ENCODE peak calls at places on chromosomes 16 and 17, in four cellular contexts. E is T-helper 17 cell; V is naive thymus-derived CD4-positive, alpha-beta T cell; Q is H9. B is an unnamed sample.

GRCh38 chr17:58005031-58005727 is 1.9 kb downstream of the SRSF1 start:
- DNase-seq in E (no peak), V (no peak), Q (no peak), B (no peak)

GRCh38 chr17:2695243-2695960 is 16.2 kb downstream of the CLUH start:
- DNase-seq in E (no peak), V (no peak), Q (no peak), B (peak; percentile 41)

GRCh38 chr17:80673152-80673920 is 128.7 kb downstream of the RPTOR start:
- DNase-seq in E (no peak), V (no peak), Q (no peak), B (no peak)

GRCh38 chr16:50718061-50718760 is 23.7 kb upstream of the CYLD start:
- DNase-seq in E (no peak), V (no peak), Q (no peak), B (no peak)

GRCh38 chr17:65930140-65930715 is 261.7 kb downstream of the CEP112 start:
- DNase-seq in E (no peak), V (no peak), Q (no peak), B (no peak)

GRCh38 chr17:49148171-49148570 is 15.6 kb downstream of the B4GALNT2 start:
- DNase-seq in E (no peak), V (no peak), Q (no peak), B (no peak)

GRCh38 chr16:14399397-14400284 is 230.4 kb downstream of the PARN start:
- DNase-seq in E (no peak), V (no peak), Q (no peak), B (no peak)

GRCh38 chr16:12092347-12092882 is 115.9 kb downstream of the SNX29 start:
- DNase-seq in E (no peak), V (no peak), Q (no peak), B (peak; percentile 20)

GRCh38 chr16:25996052-25996451 is 304.3 kb downstream of the HS3ST4 start:
- DNase-seq in E (no peak), V (no peak), Q (no peak), B (no peak)

GRCh38 chr17:47785538-47786123 is 36.0 kb downstream of the OSBPL7 start:
- DNase-seq in E (no peak), V (no peak), Q (peak; percentile 81), B (no peak)

GRCh38 chr16:57620316-57621231 is 7.9 kb upstream of the ADGRG1 start:
- DNase-seq in E (no peak), V (no peak), Q (no peak), B (peak; percentile 76)

GRCh38 chr17:1713878-1714487 is 3.8 kb upstream of the TLCD2 start:
- DNase-seq in E (no peak), V (no peak), Q (peak; percentile 93), B (peak; percentile 58)

GRCh38 chr17:4162775-4163498 is 19.9 kb downstream of the CYB5D2 start:
- DNase-seq in E (no peak), V (no peak), Q (no peak), B (no peak)

GRCh38 chr17:72665841-72666518 is 426.5 kb downstream of the SLC39A11 start:
- DNase-seq in E (no peak), V (no peak), Q (no peak), B (no peak)

GRCh38 chr16:83992624-83993023 is 24.6 kb downstream of the NECAB2 start:
- DNase-seq in E (no peak), V (no peak), Q (no peak), B (no peak)

GRCh38 chr17:55660171-55660886 is 62.3 kb downstream of the TMEM100 start:
- DNase-seq in E (no peak), V (no peak), Q (no peak), B (no peak)

GRCh38 chr17:1724351-1724868 is at the start of gene WDR81:
- DNase-seq in E (peak; percentile 80), V (peak; percentile 74), Q (peak; percentile 94), B (peak; percentile 97)

GRCh38 chr16:77579283-77579985 is 142.9 kb upstream of the NUDT7 start:
- DNase-seq in E (no peak), V (no peak), Q (no peak), B (no peak)

GRCh38 chr17:81158688-81159590 is 6.4 kb upstream of the PVALEF start:
- DNase-seq in E (no peak), V (no peak), Q (no peak), B (no peak)

GRCh38 chr17:75839942-75840778 is 4.0 kb downstream of the UNC13D start:
- DNase-seq in E (no peak), V (no peak), Q (no peak), B (no peak)

GRCh38 chr17:17570207-17570797 is 21.2 kb downstream of the PEMT start:
- DNase-seq in E (no peak), V (no peak), Q (peak; percentile 70), B (no peak)

GRCh38 chr16:52316241-52316640 is 230.7 kb downstream of the TOX3 start:
- DNase-seq in E (no peak), V (no peak), Q (no peak), B (no peak)

DNA sequence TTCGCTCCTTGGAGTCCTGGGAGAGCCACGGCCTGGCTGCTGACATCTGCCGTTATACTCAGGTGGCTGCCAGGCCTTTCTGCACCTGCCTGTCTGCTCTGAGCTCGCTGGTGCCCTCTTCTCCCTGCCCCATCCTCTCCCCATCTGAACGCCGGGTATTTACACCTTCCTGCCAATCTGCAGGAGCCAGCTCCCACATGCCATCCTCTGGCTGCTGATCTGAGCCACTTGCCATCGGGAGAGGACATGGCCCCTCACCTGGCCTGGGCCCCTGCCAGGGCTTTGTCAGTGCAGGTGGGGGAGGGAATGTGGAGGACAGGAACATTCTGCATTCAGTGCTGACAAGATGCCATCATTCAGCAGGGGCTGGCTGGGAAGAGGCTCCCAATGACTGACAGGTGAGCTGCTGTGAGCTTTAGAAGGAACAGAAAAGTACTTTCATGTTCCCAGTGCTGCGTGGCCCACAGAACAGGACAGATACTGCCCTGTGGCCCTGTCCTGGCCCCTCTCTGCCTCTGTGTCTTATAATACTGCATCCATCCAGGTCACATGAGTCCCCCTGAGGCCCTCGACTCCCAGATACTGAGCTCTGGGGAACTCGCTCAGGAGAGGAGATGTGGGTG is 96.3 kb upstream of the ZNF469 start:
- DNase-seq in E (no peak), V (no peak), Q (no peak), B (peak; percentile 30)
- H3K9me3 ChIP-seq in E (no peaks in the 10 kb centered on the region), V (no peaks in the 10 kb centered on the region), Q (peaks cover 34% of the 10 kb centered on the region), B (peaks cover 17% of the 10 kb centered on the region)

GRCh38 chr16:31767267-31767666 is 106.3 kb upstream of the ZNF267 start:
- DNase-seq in E (no peak), V (no peak), Q (no peak), B (no peak)

DNA sequence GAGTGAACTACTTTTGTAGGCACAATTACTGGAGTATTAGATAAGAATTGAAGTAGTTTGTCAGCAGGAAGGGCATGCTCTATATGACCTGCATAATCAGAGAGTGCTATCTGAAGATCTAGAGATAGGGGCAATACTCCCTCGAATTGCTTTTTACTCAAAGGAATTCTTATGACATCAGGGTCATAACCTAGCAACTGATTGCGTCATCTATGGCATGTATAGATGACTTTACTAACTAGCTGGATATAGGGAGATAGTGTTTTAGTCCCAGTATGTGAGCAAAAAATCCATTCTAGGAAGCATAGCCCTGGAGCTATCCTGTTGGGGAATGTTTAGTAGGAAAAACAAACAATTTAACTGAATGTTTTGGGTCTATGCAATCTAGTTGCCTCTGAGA is 109.5 kb upstream of the ZNF267 start:
- DNase-seq in E (no peak), V (no peak), Q (no peak), B (no peak)
- H3K9me3 ChIP-seq in E (peaks cover 31% of the 10 kb centered on the region), V (peaks cover 8% of the 10 kb centered on the region), Q (peaks cover 50% of the 10 kb centered on the region), B (peaks cover 87% of the 10 kb centered on the region)

DNA sequence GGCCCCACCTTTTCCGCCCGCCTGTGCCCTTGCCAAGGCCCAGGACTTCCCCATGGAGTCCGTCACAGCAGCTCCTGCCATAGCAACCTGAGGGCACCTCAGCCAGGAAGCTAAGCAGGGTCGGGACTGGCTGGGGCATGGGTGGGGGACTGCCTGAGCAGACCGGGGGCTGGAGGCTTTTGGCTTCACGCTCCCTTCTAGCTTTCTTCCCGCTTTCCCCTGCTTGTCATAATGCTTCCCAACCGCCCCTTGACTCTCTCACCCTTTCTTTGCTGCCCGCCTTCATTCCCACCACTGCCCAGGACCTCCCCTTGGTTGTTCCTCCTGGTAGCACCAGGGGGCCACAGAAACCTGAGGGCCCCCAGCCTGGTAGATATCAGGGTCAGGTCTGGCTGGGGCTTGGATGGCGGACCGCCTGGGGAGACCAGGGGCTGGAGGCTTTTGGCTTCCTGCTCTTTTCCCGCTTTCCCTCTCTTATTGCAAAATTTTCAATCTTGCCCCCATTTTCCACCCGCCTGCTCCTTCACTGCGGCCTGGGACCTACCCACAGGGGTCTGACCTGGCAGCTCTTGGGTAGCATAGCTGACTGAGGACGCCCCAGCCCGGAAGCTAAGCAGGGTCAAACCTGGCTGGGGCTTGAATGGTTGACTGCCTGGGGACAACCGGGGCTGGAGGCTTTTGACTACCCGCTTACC is 2287.7 kb downstream of the TP53TG3F start:
- DNase-seq in E (no peak), V (no peak), Q (no peak), B (no peak)
- H3K9me3 ChIP-seq in E (no peaks in the 10 kb centered on the region), V (no peaks in the 10 kb centered on the region), Q (peaks cover 98% of the 10 kb centered on the region), B (no peaks in the 10 kb centered on the region)

DNA sequence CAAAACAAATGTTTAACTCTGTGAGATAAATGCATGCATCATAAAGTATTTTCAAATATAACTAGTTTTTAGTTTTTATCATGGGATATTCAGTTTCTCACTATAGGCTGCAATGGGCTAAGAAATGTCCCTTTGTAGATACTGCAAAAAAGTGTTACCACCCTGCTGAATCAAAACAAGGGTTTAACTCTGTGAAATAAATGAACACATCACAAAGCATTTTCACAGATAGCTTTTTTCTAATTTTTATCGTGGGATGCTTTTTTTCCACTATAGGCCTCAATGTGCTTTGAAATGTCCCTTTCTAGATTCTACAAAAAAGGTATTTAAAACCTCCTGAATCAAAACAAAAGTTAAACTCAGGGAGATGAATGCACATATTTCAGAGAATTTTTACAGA is 541.1 kb downstream of the KCNJ18 start:
- DNase-seq in E (no peak), V (no peak), Q (no peak), B (no peak)
- H3K9me3 ChIP-seq in E (peaks cover 4% of the 10 kb centered on the region), V (no peaks in the 10 kb centered on the region), Q (peaks cover 21% of the 10 kb centered on the region), B (peaks cover 8% of the 10 kb centered on the region)

DNA sequence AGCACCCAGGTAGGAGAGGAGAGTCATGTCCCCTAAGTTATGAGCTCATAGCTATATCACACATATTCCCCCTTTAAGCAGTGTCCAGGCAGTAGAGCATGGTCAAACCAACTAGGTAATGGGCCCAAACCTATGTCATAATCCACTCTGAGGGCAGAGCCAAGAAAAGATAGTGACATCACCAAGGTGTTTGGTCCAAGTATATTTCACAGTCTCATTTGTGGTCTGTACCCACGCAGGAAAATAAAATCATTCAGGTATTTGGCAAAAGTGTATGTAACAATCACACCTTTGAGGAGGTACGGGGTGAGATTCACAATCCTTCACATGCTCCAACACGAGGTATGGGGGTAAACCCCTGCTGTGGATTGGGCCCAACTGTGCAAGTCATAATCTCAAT is 2112.8 kb downstream of the TP53TG3F start:
- DNase-seq in E (no peak), V (no peak), Q (no peak), B (no peak)
- H3K9me3 ChIP-seq in E (no peaks in the 10 kb centered on the region), V (no peaks in the 10 kb centered on the region), Q (peaks cover 95% of the 10 kb centered on the region), B (no peaks in the 10 kb centered on the region)

DNA sequence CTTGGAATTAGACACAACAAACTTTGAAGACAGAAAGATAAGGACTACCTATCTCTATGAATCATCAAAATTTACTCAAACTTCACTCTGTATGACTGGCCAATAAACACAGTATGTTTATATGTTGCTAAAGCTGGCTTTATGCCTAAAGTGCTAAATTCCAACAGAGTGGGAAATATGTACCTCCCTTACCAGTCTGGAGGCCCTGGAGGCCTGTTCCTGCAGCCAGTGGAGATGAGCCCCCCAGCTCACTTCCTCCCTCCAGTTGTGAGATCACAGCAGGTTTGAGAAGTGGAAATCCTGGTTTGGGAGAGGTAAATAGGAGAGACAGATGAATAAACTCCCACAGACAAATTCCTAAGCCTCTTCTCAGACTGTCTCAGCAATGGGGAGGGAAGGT is 9.0 kb downstream of the ZNF23 start:
- DNase-seq in E (no peak), V (no peak), Q (no peak), B (no peak)
- H3K9me3 ChIP-seq in E (peaks cover 17% of the 10 kb centered on the region), V (peaks cover 11% of the 10 kb centered on the region), Q (peaks cover 38% of the 10 kb centered on the region), B (peaks cover 43% of the 10 kb centered on the region)

B was measured in lower lobe of right lung.